ENCODE peak calls at places on chromosomes 3 and 15, in four cellular contexts. One of them, this sample, is unnamed.

GRCh38 chr3:128483657-128484403 is 9.2 kb downstream of the GATA2 start:
- DNase-seq in left lung: peak; percentile 67
- DNase-seq in bronchial epithelial cell: no peak
- DNase-seq in fibroblast of the aortic adventitia: no peak
- DNase-seq in this sample: no peak

GRCh38 chr15:55526559-55527036 is 18.6 kb upstream of the DNAAF4 start:
- DNase-seq in left lung: no peak
- DNase-seq in bronchial epithelial cell: peak; percentile 55
- DNase-seq in fibroblast of the aortic adventitia: peak; percentile 74
- DNase-seq in this sample: no peak

GRCh38 chr3:16547555-16547954 is 34.1 kb upstream of the RFTN1 start:
- DNase-seq in left lung: no peak
- DNase-seq in bronchial epithelial cell: no peak
- DNase-seq in fibroblast of the aortic adventitia: no peak
- DNase-seq in this sample: no peak

GRCh38 chr3:195256639-195257453 is 14.1 kb downstream of the XXYLT1 start:
- DNase-seq in left lung: peak; percentile 73
- DNase-seq in bronchial epithelial cell: no peak
- DNase-seq in fibroblast of the aortic adventitia: no peak
- DNase-seq in this sample: no peak

GRCh38 chr3:59017617-59017984 is 32.2 kb downstream of the CFAP20DC start:
- DNase-seq in left lung: no peak
- DNase-seq in bronchial epithelial cell: no peak
- DNase-seq in fibroblast of the aortic adventitia: no peak
- DNase-seq in this sample: no peak

GRCh38 chr3:149586871-149587270 is 71.0 kb downstream of the WWTR1 start:
- DNase-seq in left lung: no peak
- DNase-seq in bronchial epithelial cell: peak; percentile 93
- DNase-seq in fibroblast of the aortic adventitia: peak; percentile 51
- DNase-seq in this sample: no peak

GRCh38 chr3:147089286-147089685 is 317.1 kb downstream of the ZIC4 start:
- DNase-seq in left lung: no peak
- DNase-seq in bronchial epithelial cell: no peak
- DNase-seq in fibroblast of the aortic adventitia: no peak
- DNase-seq in this sample: no peak

GRCh38 chr15:95676500-95676899 is 654.0 kb upstream of the NR2F2 start:
- DNase-seq in left lung: no peak
- DNase-seq in bronchial epithelial cell: no peak
- DNase-seq in fibroblast of the aortic adventitia: no peak
- DNase-seq in this sample: no peak

GRCh38 chr15:48955967-48956366 is 7.8 kb downstream of the SHC4 start:
- DNase-seq in left lung: no peak
- DNase-seq in bronchial epithelial cell: no peak
- DNase-seq in fibroblast of the aortic adventitia: no peak
- DNase-seq in this sample: no peak

GRCh38 chr15:48955370-48955769 is 8.3 kb downstream of the SHC4 start:
- DNase-seq in left lung: no peak
- DNase-seq in bronchial epithelial cell: no peak
- DNase-seq in fibroblast of the aortic adventitia: no peak
- DNase-seq in this sample: no peak

GRCh38 chr15:48954538-48954937 is 9.2 kb downstream of the SHC4 start:
- DNase-seq in left lung: no peak
- DNase-seq in bronchial epithelial cell: no peak
- DNase-seq in fibroblast of the aortic adventitia: peak; percentile 63
- DNase-seq in this sample: no peak
- TF ChIP-seq CTCF in left lung: no peak
- TF ChIP-seq CTCF in bronchial epithelial cell: no peak
- TF ChIP-seq CTCF in fibroblast of the aortic adventitia: no peak
- TF ChIP-seq CTCF in this sample: no peak

DNA sequence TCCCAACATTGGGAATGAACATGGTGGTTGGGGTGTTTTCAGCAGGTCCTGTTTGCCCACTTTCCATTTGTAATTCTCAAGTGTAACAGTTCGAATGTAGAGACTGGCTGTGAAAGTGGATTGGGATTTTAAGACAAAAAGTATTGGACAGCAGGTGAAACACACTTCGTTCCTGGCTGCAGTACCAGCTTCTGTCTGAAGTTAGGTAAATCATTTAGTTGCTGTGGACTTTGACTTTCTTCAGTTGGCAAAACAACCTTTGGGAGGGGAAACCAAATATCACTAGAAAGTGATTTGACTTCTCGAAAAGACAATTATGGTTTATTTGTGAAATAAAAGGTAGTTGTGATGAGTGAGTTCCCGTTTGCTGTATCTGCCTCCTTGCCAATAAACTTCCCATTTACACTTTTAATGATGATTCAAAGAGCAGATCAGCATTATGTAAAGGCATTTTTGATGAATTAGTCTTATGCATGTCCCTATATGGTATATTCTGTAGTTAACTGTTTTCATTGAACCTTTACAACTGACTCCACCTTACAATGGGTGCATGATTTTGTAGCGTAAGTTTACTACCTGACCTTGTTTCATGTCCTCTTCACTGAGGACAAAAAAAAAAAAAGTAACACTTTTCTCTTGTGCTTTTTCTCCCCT is 34.0 kb downstream of the FNDC3B start:
- DNase-seq in left lung: no peak
- DNase-seq in bronchial epithelial cell: no peak
- DNase-seq in fibroblast of the aortic adventitia: no peak
- DNase-seq in this sample: no peak
- TF ChIP-seq CTCF in left lung: no peak
- TF ChIP-seq CTCF in bronchial epithelial cell: no peak
- TF ChIP-seq CTCF in fibroblast of the aortic adventitia: no peak
- TF ChIP-seq CTCF in this sample: no peak

GRCh38 chr15:38796589-38796988 is 232.0 kb upstream of the RASGRP1 start:
- DNase-seq in left lung: no peak
- DNase-seq in bronchial epithelial cell: no peak
- DNase-seq in fibroblast of the aortic adventitia: no peak
- DNase-seq in this sample: no peak
- TF ChIP-seq CTCF in left lung: no peak
- TF ChIP-seq CTCF in bronchial epithelial cell: no peak
- TF ChIP-seq CTCF in fibroblast of the aortic adventitia: no peak
- TF ChIP-seq CTCF in this sample: no peak

GRCh38 chr3:19146685-19147650 is 1.3 kb upstream of the KCNH8 start:
- DNase-seq in left lung: peak; percentile 87
- DNase-seq in bronchial epithelial cell: no peak
- DNase-seq in fibroblast of the aortic adventitia: peak; percentile 29
- DNase-seq in this sample: peak; percentile 85
- TF ChIP-seq CTCF in left lung: peak; percentile 19
- TF ChIP-seq CTCF in bronchial epithelial cell: peak; percentile 32
- TF ChIP-seq CTCF in fibroblast of the aortic adventitia: peak; percentile 60
- TF ChIP-seq CTCF in this sample: peak; percentile 73

GRCh38 chr3:111738238-111738637 is 120.8 kb upstream of the PHLDB2 start:
- DNase-seq in left lung: no peak
- DNase-seq in bronchial epithelial cell: no peak
- DNase-seq in fibroblast of the aortic adventitia: no peak
- DNase-seq in this sample: no peak

GRCh38 chr3:111737712-111738097 is 121.4 kb upstream of the PHLDB2 start:
- DNase-seq in left lung: no peak
- DNase-seq in bronchial epithelial cell: peak; percentile 91
- DNase-seq in fibroblast of the aortic adventitia: peak; percentile 99
- DNase-seq in this sample: no peak

GRCh38 chr3:111735912-111736311 is 123.2 kb upstream of the PHLDB2 start:
- DNase-seq in left lung: no peak
- DNase-seq in bronchial epithelial cell: no peak
- DNase-seq in fibroblast of the aortic adventitia: no peak
- DNase-seq in this sample: no peak

GRCh38 chr3:111738790-111739189 is 120.3 kb upstream of the PHLDB2 start:
- DNase-seq in left lung: no peak
- DNase-seq in bronchial epithelial cell: no peak
- DNase-seq in fibroblast of the aortic adventitia: no peak
- DNase-seq in this sample: no peak

DNA sequence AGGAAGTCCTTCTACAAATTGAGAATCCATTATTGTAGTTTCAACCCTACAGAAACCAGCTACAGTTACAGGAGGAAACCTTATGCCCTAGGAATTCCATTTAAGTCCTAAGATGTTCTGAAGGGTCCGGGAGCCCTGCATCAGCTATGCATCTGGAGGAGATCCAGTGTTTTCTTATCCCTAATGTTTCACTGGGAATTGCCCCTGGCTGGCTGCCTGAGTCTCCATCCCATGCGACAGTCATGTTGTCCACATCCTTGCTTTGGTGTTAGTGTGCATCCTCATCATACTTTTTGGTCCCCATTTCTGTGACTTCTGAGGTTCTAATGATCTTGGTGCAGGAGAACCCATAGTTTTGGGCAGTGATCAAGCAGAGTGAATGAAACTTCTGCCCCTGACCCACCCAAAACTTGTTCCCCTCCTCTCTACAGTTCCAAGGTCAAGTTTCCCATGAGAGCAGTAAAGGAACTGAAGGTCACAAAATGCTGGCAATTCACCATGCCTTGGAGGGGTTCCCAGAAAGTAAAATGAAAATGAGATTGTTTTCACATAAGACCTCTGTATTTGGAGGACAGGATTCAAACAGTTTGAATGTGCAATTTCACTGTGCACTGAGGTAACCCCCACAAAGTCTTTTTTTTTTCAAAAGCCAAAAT is 121.9 kb upstream of the PHLDB2 start:
- DNase-seq in left lung: no peak
- DNase-seq in bronchial epithelial cell: no peak
- DNase-seq in fibroblast of the aortic adventitia: peak; percentile 45
- DNase-seq in this sample: no peak
- TF ChIP-seq CTCF in left lung: no peak
- TF ChIP-seq CTCF in bronchial epithelial cell: no peak
- TF ChIP-seq CTCF in fibroblast of the aortic adventitia: no peak
- TF ChIP-seq CTCF in this sample: no peak

DNA sequence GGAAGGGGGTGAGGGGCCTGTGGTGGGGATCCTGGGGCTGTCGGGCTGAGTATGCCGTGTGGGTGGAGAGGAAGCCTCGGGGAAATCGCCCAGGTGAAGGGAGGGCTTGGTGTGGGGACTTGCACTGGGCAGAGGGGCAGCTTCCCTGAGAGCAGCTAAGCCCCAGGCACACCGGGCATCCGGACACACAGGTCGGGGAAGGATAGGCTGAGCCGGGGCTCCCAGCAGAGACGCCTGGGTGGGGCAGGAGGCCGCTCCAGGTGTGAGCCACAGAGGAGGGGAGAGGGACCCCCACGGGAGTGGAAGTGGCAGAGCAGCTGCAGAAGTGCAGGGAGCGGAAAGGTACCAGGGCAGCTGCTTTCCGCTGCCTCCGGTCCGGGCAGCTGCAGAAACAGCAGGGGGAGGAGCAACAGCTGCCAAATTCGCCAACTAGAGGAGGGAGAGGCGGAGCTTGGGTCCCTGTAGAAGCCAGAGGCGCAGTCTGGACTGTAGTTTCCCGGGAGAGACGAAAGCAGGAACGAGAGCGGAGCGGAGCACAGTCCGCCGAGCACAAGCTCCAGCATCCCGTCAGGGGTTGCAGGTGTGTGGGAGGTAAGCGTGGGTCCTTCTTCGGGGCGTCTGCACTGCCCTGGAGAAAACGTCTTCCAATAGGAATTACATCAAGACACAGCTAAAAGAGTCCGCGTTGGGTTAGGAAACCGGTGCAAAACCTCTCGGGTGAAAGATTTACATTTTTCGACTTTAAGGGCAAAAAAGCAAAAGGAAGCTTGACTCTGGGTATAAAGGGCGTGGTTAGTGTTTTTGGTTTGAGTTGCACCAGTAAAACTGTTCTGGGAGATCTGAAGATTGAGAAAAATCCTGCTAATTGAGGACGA is at the start of gene SERPINI1:
- DNase-seq in left lung: peak; percentile 91
- DNase-seq in bronchial epithelial cell: peak; percentile 94
- DNase-seq in fibroblast of the aortic adventitia: peak; percentile 88
- DNase-seq in this sample: peak; percentile 83
- TF ChIP-seq CTCF in left lung: no peak
- TF ChIP-seq CTCF in bronchial epithelial cell: no peak
- TF ChIP-seq CTCF in fibroblast of the aortic adventitia: no peak
- TF ChIP-seq CTCF in this sample: no peak

GRCh38 chr15:60370105-60370803 is 27.5 kb downstream of the ANXA2 start:
- DNase-seq in left lung: no peak
- DNase-seq in bronchial epithelial cell: no peak
- DNase-seq in fibroblast of the aortic adventitia: peak; percentile 68
- DNase-seq in this sample: no peak
- TF ChIP-seq CTCF in left lung: no peak
- TF ChIP-seq CTCF in bronchial epithelial cell: no peak
- TF ChIP-seq CTCF in fibroblast of the aortic adventitia: no peak
- TF ChIP-seq CTCF in this sample: no peak

GRCh38 chr3:53513556-53514190 is 19.3 kb downstream of the CACNA1D start:
- DNase-seq in left lung: no peak
- DNase-seq in bronchial epithelial cell: peak; percentile 76
- DNase-seq in fibroblast of the aortic adventitia: no peak
- DNase-seq in this sample: no peak
- TF ChIP-seq CTCF in left lung: no peak
- TF ChIP-seq CTCF in bronchial epithelial cell: peak; percentile 42
- TF ChIP-seq CTCF in fibroblast of the aortic adventitia: no peak
- TF ChIP-seq CTCF in this sample: no peak